ENCODE peak calls at places on chromosomes 12 and 14, in eight cellular contexts. V is heart right ventricle; Z is heart left ventricle; L is endothelial cell of umbilical vein; H is ovary; U is CD8-positive, alpha-beta T cell; Q is dorsolateral prefrontal cortex; C is small intestine. I is an unnamed sample.

GRCh38 chr12:10562306-10562933 is 51.0 kb downstream of the MAGOHB start:
- DNase-seq in U (no peak), V (no peak), Z (no peak), H (no peak), L (peak; percentile 72), Q (no peak), C (peak; percentile 51), I (no peak)

GRCh38 chr12:120598674-120599463 is 17.7 kb upstream of the POP5 start:
- DNase-seq in V (no peak), L (no peak), Q (no peak), Z (no peak), U (no peak), H (no peak), C (peak; percentile 84), I (no peak)

GRCh38 chr12:56590237-56590830 is 39.8 kb downstream of the BAZ2A start:
- DNase-seq in L (no peak), Q (no peak), U (no peak), V (no peak), Z (no peak), C (peak; percentile 35), H (no peak), I (no peak)

GRCh38 chr14:52005625-52006024 is 16.3 kb downstream of the RTRAF start:
- DNase-seq in V (no peak), H (no peak), Z (no peak), Q (no peak), C (no peak), L (no peak), U (no peak), I (no peak)

GRCh38 chr12:116459011-116459410 is 100.2 kb upstream of the MAP1LC3B2 start:
- DNase-seq in V (no peak), H (no peak), Q (no peak), Z (no peak), L (no peak), C (no peak), U (no peak), I (no peak)

GRCh38 chr12:89621511-89621910 is 87.1 kb downstream of the ATP2B1 start:
- DNase-seq in Z (no peak), U (no peak), L (no peak), Q (no peak), V (no peak), C (no peak), H (no peak), I (no peak)

GRCh38 chr14:70052990-70053389 is 135.8 kb downstream of the SLC8A3 start:
- DNase-seq in Z (no peak), H (no peak), L (peak; percentile 22), Q (no peak), C (no peak), U (no peak), V (no peak), I (no peak)

GRCh38 chr12:107775093-107775721 is 703 bp downstream of the ASCL4 start:
- DNase-seq in Q (no peak), H (no peak), C (no peak), U (no peak), Z (peak; percentile 61), V (peak; percentile 23), L (no peak), I (no peak)

GRCh38 chr12:12533238-12533829 is 29.3 kb downstream of the DUSP16 start:
- DNase-seq in H (peak; percentile 61), C (peak; percentile 73), Q (no peak), L (no peak), U (no peak), V (peak; percentile 27), Z (peak; percentile 67), I (no peak)

GRCh38 chr12:15600223-15600935 is 188.8 kb downstream of the EPS8 start:
- DNase-seq in U (no peak), L (no peak), H (no peak), V (no peak), Q (no peak), C (no peak), Z (no peak), I (no peak)

GRCh38 chr14:45254771-45255170 is 1.8 kb upstream of the MIS18BP1 start:
- DNase-seq in L (no peak), V (no peak), Q (no peak), U (no peak), H (no peak), Z (no peak), C (no peak), I (no peak)

GRCh38 chr12:122192441-122192840 is 9.5 kb downstream of the LRRC43 start:
- DNase-seq in Q (no peak), C (no peak), H (no peak), V (no peak), L (no peak), U (no peak), Z (no peak), I (peak; percentile 16)

GRCh38 chr12:49121047-49121696 is 10.0 kb downstream of the TUBA1B start:
- DNase-seq in V (no peak), H (peak; percentile 44), L (peak; percentile 65), C (peak; percentile 83), Q (no peak), U (no peak), Z (no peak), I (no peak)

GRCh38 chr12:10406725-10407124 is 2.8 kb downstream of the KLRC4 start:
- DNase-seq in L (no peak), Q (no peak), Z (no peak), V (no peak), U (no peak), C (no peak), H (no peak), I (peak; percentile 66)

GRCh38 chr12:55996715-55997534 is at the start of gene SUOX:
- DNase-seq in U (peak; percentile 14), V (peak; percentile 94), Z (peak; percentile 97), H (peak; percentile 97), L (peak; percentile 98), Q (peak; percentile 98), C (peak; percentile 99), I (peak; percentile 98)

GRCh38 chr14:64556526-64556925 is 6.8 kb downstream of the PPP1R36 start:
- DNase-seq in Z (no peak), C (no peak), V (no peak), L (no peak), H (no peak), U (no peak), Q (no peak), I (no peak)

GRCh38 chr14:59321184-59321952 is 132.9 kb downstream of the DAAM1 start:
- DNase-seq in V (no peak), U (no peak), C (no peak), L (peak; percentile 90), H (no peak), Z (no peak), Q (no peak), I (no peak)

GRCh38 chr12:122499991-122500684 is 594 bp downstream of the ZCCHC8 start:
- DNase-seq in H (peak; percentile 71), V (peak; percentile 55), Z (peak; percentile 73), Q (no peak), C (peak; percentile 65), U (peak; percentile 9), L (peak; percentile 71), I (peak; percentile 87)

GRCh38 chr14:52852810-52853521 is 61.6 kb upstream of the GNPNAT1 start:
- DNase-seq in C (no peak), Z (no peak), L (peak; percentile 58), V (no peak), U (no peak), H (no peak), Q (no peak), I (no peak)

GRCh38 chr12:65156366-65156831 is 13.0 kb upstream of the LEMD3 start:
- DNase-seq in U (no peak), H (no peak), L (peak; percentile 45), Q (no peak), V (no peak), C (no peak), Z (no peak), I (no peak)

DNA sequence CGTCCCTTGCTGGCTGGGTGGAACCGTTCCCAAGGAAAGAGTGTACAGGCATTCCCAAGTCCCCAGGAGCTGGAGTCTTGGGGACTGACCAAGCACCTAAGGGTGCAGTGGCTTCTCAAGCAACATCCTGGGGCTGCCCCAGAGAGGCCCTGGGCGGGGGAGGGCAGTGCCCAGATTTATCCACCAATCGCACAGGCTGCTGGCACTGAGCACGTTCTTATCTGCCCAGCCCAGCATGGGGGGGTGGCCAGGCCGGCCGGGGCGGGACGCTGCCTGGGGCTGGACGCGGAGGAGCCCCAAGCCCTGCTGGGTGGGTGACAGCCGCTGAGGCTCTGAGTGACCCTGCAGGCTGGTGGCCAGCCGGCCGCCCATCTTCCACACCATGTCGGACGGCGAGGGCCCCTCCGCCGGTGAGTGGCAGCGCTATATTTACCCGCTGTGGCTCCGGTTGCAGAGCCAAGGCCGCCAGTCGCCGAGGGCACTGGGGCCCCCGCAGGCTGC is 53.4 kb downstream of the CYP46A1 start:
- DNase-seq in Q (no peak), H (no peak), V (peak; percentile 78), U (no peak), Z (peak; percentile 84), C (peak; percentile 20), L (peak; percentile 79), I (peak; percentile 89)
- H3K27ac ChIP-seq in Q (no peak overlapping the region), H (peak overlapping the region; percentile 13), V (peak overlapping the region; percentile 91), U (no peak overlapping the region), Z (peak overlapping the region; percentile 89), C (peak overlapping the region; percentile 57), L (peak overlapping the region; percentile 81), I (peak overlapping the region; percentile 23)

GRCh38 chr12:50219544-50219943 is 52.4 kb upstream of the CERS5 start:
- DNase-seq in V (no peak), C (no peak), H (no peak), U (no peak), Q (no peak), L (no peak), Z (no peak), I (no peak)
- H3K27ac ChIP-seq in V (no peak overlapping the region), C (no peak overlapping the region), H (peak overlapping the region; percentile 52), U (no peak overlapping the region), Q (no peak overlapping the region), L (no peak overlapping the region), Z (peak overlapping the region; percentile 86), I (no peak overlapping the region)

GRCh38 chr12:117538032-117538690 is 176.7 kb upstream of the NOS1 start:
- DNase-seq in L (no peak), V (no peak), H (no peak), U (no peak), Z (no peak), C (no peak), Q (no peak), I (no peak)
- H3K27ac ChIP-seq in L (no peak overlapping the region), V (no peak overlapping the region), H (no peak overlapping the region), U (no peak overlapping the region), Z (no peak overlapping the region), C (no peak overlapping the region), Q (no peak overlapping the region), I (no peak overlapping the region)

DNA sequence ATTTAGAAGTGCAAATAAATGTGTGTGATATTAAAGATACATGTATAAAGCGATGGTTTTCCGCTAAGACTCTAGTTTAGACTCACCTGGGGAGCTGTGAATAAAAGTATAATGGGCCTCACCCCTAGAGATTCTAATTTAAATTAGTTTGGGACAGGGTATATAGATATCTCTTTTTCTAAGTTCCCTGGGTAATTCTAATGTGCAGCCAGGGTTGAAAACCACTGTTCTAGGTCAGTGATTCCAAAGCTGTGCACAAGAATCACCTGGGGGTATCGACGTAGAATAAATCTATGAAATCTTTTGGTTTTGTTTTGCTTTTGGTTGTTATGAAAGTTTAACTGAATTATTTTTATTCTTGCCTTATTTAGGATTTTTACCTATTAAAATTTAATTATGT is 302.1 kb downstream of the KCNH5 start:
- DNase-seq in H (no peak), C (no peak), Z (no peak), Q (no peak), U (no peak), L (no peak), V (no peak), I (no peak)
- H3K27ac ChIP-seq in H (no peak overlapping the region), C (no peak overlapping the region), Z (no peak overlapping the region), Q (no peak overlapping the region), U (no peak overlapping the region), L (no peak overlapping the region), V (no peak overlapping the region), I (no peak overlapping the region)

I was measured in aorta.